ENCODE peak calls at places on chromosomes 2 and 18, in four cellular contexts. C, V, Z and G are unnamed samples.

GRCh38 chr2:60319031-60319547 is 234.4 kb downstream of the BCL11A start:
- DNase-seq in C (no peak), V (no peak), Z (no peak), G (no peak)

GRCh38 chr2:120346034-120346666 is at the start of gene INHBB:
- DNase-seq in C (no peak), V (peak), Z (no peak), G (no peak)

GRCh38 chr2:275457-275856 is 10.7 kb downstream of the ACP1 start:
- DNase-seq in C (no peak), V (no peak), Z (no peak), G (no peak)

GRCh38 chr18:2657788-2658458 is 2.4 kb downstream of the SMCHD1 start:
- DNase-seq in C (no peak), V (peak), Z (no peak), G (no peak)

GRCh38 chr18:3225588-3225987 is 5.8 kb upstream of the MYOM1 start:
- DNase-seq in C (no peak), V (no peak), Z (no peak), G (no peak)

GRCh38 chr2:121471571-121472464 is 58.9 kb upstream of the RNU4ATAC start:
- DNase-seq in C (no peak), V (peak), Z (no peak), G (no peak)

GRCh38 chr2:14189929-14190328 is 442.6 kb upstream of the LRATD1 start:
- DNase-seq in C (no peak), V (no peak), Z (no peak), G (no peak)

GRCh38 chr2:136765256-136765735 is at the start of gene THSD7B:
- DNase-seq in C (peak), V (peak), Z (no peak), G (peak)

GRCh38 chr2:196263181-196263747 is 91.9 kb upstream of the STK17B start:
- DNase-seq in C (no peak), V (no peak), Z (no peak), G (peak)

GRCh38 chr18:5582849-5583667 is 39.3 kb upstream of the EPB41L3 start:
- DNase-seq in C (no peak), V (peak), Z (no peak), G (no peak)

GRCh38 chr18:42814618-42815017 is 300.9 kb downstream of the RIT2 start:
- DNase-seq in C (no peak), V (no peak), Z (no peak), G (no peak)

GRCh38 chr2:102606353-102606752 is 13.0 kb upstream of the SLC9A2 start:
- DNase-seq in C (no peak), V (no peak), Z (no peak), G (no peak)

GRCh38 chr2:177254433-177255226 is 9.9 kb downstream of the NFE2L2 start:
- DNase-seq in C (peak), V (no peak), Z (no peak), G (no peak)

GRCh38 chr2:85549826-85550225 is 10.9 kb downstream of the MAT2A start:
- DNase-seq in C (no peak), V (peak), Z (no peak), G (no peak)

GRCh38 chr2:240727913-240728312 is 36.2 kb downstream of the AQP12A start:
- DNase-seq in C (no peak), V (no peak), Z (no peak), G (peak)

GRCh38 chr2:100691846-100692245 is 128.1 kb upstream of the NPAS2 start:
- DNase-seq in C (no peak), V (no peak), Z (no peak), G (no peak)

GRCh38 chr18:25531207-25531606 is 179.2 kb upstream of the ZNF521 start:
- DNase-seq in C (no peak), V (no peak), Z (no peak), G (no peak)

GRCh38 chr2:198916548-198916947 is 541.2 kb downstream of the SATB2 start:
- DNase-seq in C (peak), V (no peak), Z (no peak), G (no peak)

GRCh38 chr2:221097568-221097915 is 474.6 kb downstream of the EPHA4 start:
- DNase-seq in C (no peak), V (peak), Z (no peak), G (no peak)

GRCh38 chr2:46097714-46098480 is 199.3 kb upstream of the EPAS1 start:
- DNase-seq in C (no peak), V (peak), Z (no peak), G (peak)

GRCh38 chr2:1935476-1935875 is 191.2 kb upstream of the PXDN start:
- DNase-seq in C (no peak), V (no peak), Z (no peak), G (no peak)